ENCODE peak calls at places on chromosomes 11 and 22, in five cellular contexts. E is Right ventricle myocardium inferior, Q is SW 1271, B is HT-29, L is DMS153. P is an unnamed sample.

GRCh38 chr11:114193730-114194674 is 102.2 kb upstream of the NNMT start:
- DNase-seq in B (no peak), L (no peak), E (no peak), Q (no peak), P (no peak)

GRCh38 chr22:46010951-46011626 is 34.1 kb upstream of the WNT7B start:
- DNase-seq in L (peak; percentile 41), B (no peak), E (peak; percentile 39), Q (no peak), P (peak; percentile 74)

GRCh38 chr11:118126082-118126838 is 26.4 kb downstream of the SCN4B start:
- DNase-seq in L (peak; percentile 79), E (no peak), B (no peak), Q (no peak), P (no peak)

GRCh38 chr11:47564933-47565339 is 463 bp upstream of the PTPMT1 start:
- DNase-seq in Q (no peak), E (no peak), B (no peak), L (no peak), P (no peak)

GRCh38 chr22:30423296-30423958 is 2.1 kb upstream of the MTFP1 start:
- DNase-seq in E (peak; percentile 90), Q (peak; percentile 61), B (no peak), L (no peak), P (no peak)

GRCh38 chr22:42711895-42712837 is 8.5 kb downstream of the A4GALT start:
- DNase-seq in E (no peak), L (no peak), B (no peak), Q (no peak), P (no peak)

GRCh38 chr11:123525072-123525471 is 95.0 kb downstream of the GRAMD1B start:
- DNase-seq in Q (no peak), B (no peak), E (no peak), L (no peak), P (no peak)

GRCh38 chr11:63944987-63945386 is 6.2 kb downstream of the NAA40 start:
- DNase-seq in B (no peak), Q (no peak), E (no peak), L (no peak), P (peak; percentile 43)

GRCh38 chr11:2209900-2210321 is 38.3 kb upstream of the TH start:
- DNase-seq in E (no peak), L (no peak), Q (no peak), B (no peak), P (no peak)

GRCh38 chr11:36532908-36533601 is 23.0 kb upstream of the TRAF6 start:
- DNase-seq in E (no peak), Q (no peak), L (no peak), B (no peak), P (no peak)

GRCh38 chr22:45603631-45604030 is 68.0 kb upstream of the ATXN10 start:
- DNase-seq in E (peak; percentile 7), L (no peak), Q (no peak), B (no peak), P (no peak)

GRCh38 chr11:93477684-93478234 is 65.4 kb downstream of the SMCO4 start:
- DNase-seq in L (no peak), B (no peak), E (no peak), Q (no peak), P (no peak)

GRCh38 chr11:119764108-119764874 is 35.3 kb upstream of the NECTIN1 start:
- DNase-seq in L (no peak), Q (no peak), E (peak; percentile 79), B (no peak), P (no peak)

GRCh38 chr11:35157814-35158213 is 18.8 kb downstream of the CD44 start:
- DNase-seq in E (no peak), B (no peak), L (no peak), Q (no peak), P (no peak)

GRCh38 chr11:72721689-72722049 is 30.5 kb downstream of the ARAP1 start:
- DNase-seq in L (no peak), E (peak; percentile 73), B (no peak), Q (no peak), P (no peak)

GRCh38 chr22:47288640-47289039 is 526.2 kb downstream of the TBC1D22A start:
- DNase-seq in Q (no peak), E (no peak), L (no peak), B (no peak), P (no peak)

GRCh38 chr22:43292633-43293025 is 50.5 kb downstream of the SCUBE1 start:
- DNase-seq in Q (no peak), E (no peak), B (no peak), L (peak; percentile 49), P (no peak)

GRCh38 chr11:9574556-9574805 is 1.0 kb downstream of the WEE1 start:
- DNase-seq in E (no peak), B (no peak), L (no peak), Q (no peak), P (no peak)

GRCh38 chr11:104682241-104682640 is 216.0 kb downstream of the CASP12 start:
- DNase-seq in Q (no peak), E (no peak), B (no peak), L (no peak), P (no peak)

P was measured in HepG2.